ENCODE peak calls at places on chromosomes 16 and 17, in five cellular contexts. H is heart right ventricle; Q is stomach; X is CD4-positive, alpha-beta T cell; M is gastrocnemius medialis. V is an unnamed sample.

GRCh38 chr17:44556854-44557606 is at the start of gene FZD2:
- DNase-seq in H (peak; percentile 74), Q (peak; percentile 73), X (no peak), M (peak; percentile 69), V (peak; percentile 96)

GRCh38 chr16:47644166-47644565 is 183.0 kb downstream of the PHKB start:
- DNase-seq in H (no peak), Q (peak; percentile 28), X (no peak), M (no peak), V (peak; percentile 76)

GRCh38 chr16:18062713-18063112 is 273.8 kb downstream of the NPIPA8 start:
- DNase-seq in H (no peak), Q (no peak), X (no peak), M (no peak), V (no peak)

GRCh38 chr16:24499193-24499814 is 40.1 kb upstream of the RBBP6 start:
- DNase-seq in H (no peak), Q (no peak), X (no peak), M (no peak), V (no peak)

GRCh38 chr17:34098712-34099111 is 156.4 kb upstream of the CCL2 start:
- DNase-seq in H (no peak), Q (no peak), X (no peak), M (no peak), V (no peak)

GRCh38 chr16:77679901-77680300 is 42.4 kb upstream of the NUDT7 start:
- DNase-seq in H (no peak), Q (no peak), X (no peak), M (no peak), V (no peak)

GRCh38 chr17:49565948-49566491 is 9.7 kb upstream of the NXPH3 start:
- DNase-seq in H (peak; percentile 64), Q (peak; percentile 87), X (no peak), M (peak; percentile 96), V (peak; percentile 94)

GRCh38 chr16:83307206-83307990 is 500.4 kb upstream of the HSBP1 start:
- DNase-seq in H (no peak), Q (no peak), X (no peak), M (no peak), V (no peak)

GRCh38 chr17:35460354-35460851 is 11.8 kb upstream of the SLFN13 start:
- DNase-seq in H (peak; percentile 23), Q (peak; percentile 88), X (peak; percentile 49), M (peak; percentile 15), V (peak; percentile 65)

GRCh38 chr16:66858740-66859396 is 14.7 kb downstream of the CA7 start:
- DNase-seq in H (peak; percentile 74), Q (peak; percentile 48), X (no peak), M (peak; percentile 82), V (no peak)

GRCh38 chr16:35414563-35414962 is 1955.2 kb downstream of the TP53TG3F start:
- DNase-seq in H (no peak), Q (no peak), X (no peak), M (no peak), V (no peak)

GRCh38 chr17:69454051-69454450 is 39.6 kb downstream of the MAP2K6 start:
- DNase-seq in H (no peak), Q (no peak), X (no peak), M (no peak), V (no peak)

GRCh38 chr17:74415608-74416396 is 16.1 kb upstream of the GPRC5C start:
- DNase-seq in H (no peak), Q (no peak), X (no peak), M (no peak), V (no peak)

DNA sequence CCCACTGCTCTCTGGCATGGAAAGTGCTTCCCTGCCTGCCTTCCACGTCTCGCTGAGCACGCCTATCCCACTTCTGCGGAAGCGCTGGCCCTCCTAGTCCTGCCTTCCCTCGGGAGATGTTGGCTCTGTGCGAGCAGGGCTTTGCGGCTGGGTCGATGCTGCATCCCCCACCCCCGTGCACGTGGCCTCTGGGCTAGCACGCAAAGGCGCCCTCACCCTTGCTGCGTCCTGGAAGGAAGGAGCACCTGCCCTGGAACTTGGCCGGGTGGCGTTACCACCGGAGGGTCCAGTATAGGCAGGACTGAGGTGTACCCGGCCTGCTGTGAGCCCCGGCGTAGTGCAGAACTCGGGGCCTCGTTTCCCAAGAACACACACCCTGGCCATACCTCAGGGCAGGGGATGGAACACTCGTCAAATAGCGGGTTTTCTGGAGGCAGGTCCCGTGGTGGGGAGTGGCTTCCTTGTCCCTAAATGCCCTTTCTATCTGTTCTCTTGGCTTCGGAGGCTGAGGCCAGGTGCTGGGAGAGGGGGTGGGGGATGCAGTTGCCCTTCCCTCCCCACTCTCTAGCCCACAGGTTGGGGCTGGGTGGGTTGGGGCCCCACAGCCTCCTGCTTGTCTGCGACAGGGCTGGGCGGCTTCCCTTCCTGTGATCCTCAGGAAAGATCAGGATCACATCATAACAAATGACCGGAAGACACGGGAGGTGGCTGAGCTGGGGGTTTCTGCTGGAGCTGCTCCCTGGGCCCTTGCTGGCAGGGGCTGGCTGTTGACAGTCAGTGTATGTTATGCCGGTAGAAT is 17.4 kb downstream of the BAIAP2 start:
- DNase-seq in H (no peak), Q (no peak), X (no peak), M (no peak), V (no peak)
- H3K27ac ChIP-seq in H (peak overlapping the region; percentile 65), Q (peak overlapping the region; percentile 89), X (no peak overlapping the region), M (peak overlapping the region; percentile 72), V (no peak overlapping the region)

GRCh38 chr17:67016039-67016762 is 28.2 kb upstream of the CACNG1 start:
- DNase-seq in H (no peak), Q (no peak), X (no peak), M (no peak), V (no peak)
- TF ChIP-seq CTCF in H (no peak), Q (no peak), X (no peak), M (no peak), V (no peak)

GRCh38 chr16:14113344-14113743 is 42.2 kb downstream of the MRTFB start:
- DNase-seq in H (no peak), Q (no peak), X (no peak), M (no peak), V (no peak)
- H3K27ac ChIP-seq in H (peak overlapping the region; percentile 63), Q (no peak overlapping the region), X (no peak overlapping the region), M (peak overlapping the region; percentile 83), V (peak overlapping the region; percentile 8)

GRCh38 chr17:38885728-38886642 is 16.1 kb downstream of the LASP1 start:
- DNase-seq in H (no peak), Q (no peak), X (no peak), M (no peak), V (no peak)
- TF ChIP-seq CTCF in H (no peak), Q (no peak), X (no peak), M (no peak), V (no peak)

V was measured in ascending aorta.